ENCODE peak calls at places on chromosomes 12 and 14, in ten cellular contexts. One of them, this sample, is unnamed.

GRCh38 chr12:50314629-50315312 is 31.5 kb upstream of the LIMA1 start:
- DNase-seq in left ventricle myocardium inferior: no peak
- DNase-seq in cardiac muscle cell: peak; percentile 54
- DNase-seq in stomach: no peak
- DNase-seq in iPS DF 6.9: peak; percentile 35
- DNase-seq in brain microvascular endothelial cell: peak; percentile 53
- DNase-seq in tibial nerve: no peak
- DNase-seq in thyroid gland: no peak
- DNase-seq in dorsolateral prefrontal cortex: no peak
- DNase-seq in gastrocnemius medialis: no peak
- DNase-seq in this sample: no peak

GRCh38 chr12:22437031-22437806 is 102.7 kb upstream of the ST8SIA1 start:
- DNase-seq in left ventricle myocardium inferior: no peak
- DNase-seq in cardiac muscle cell: no peak
- DNase-seq in stomach: no peak
- DNase-seq in iPS DF 6.9: no peak
- DNase-seq in brain microvascular endothelial cell: no peak
- DNase-seq in tibial nerve: no peak
- DNase-seq in thyroid gland: no peak
- DNase-seq in dorsolateral prefrontal cortex: no peak
- DNase-seq in gastrocnemius medialis: no peak
- DNase-seq in this sample: no peak

GRCh38 chr12:92424338-92424737 is 278.5 kb upstream of the PLEKHG7 start:
- DNase-seq in left ventricle myocardium inferior: no peak
- DNase-seq in cardiac muscle cell: no peak
- DNase-seq in stomach: no peak
- DNase-seq in iPS DF 6.9: peak; percentile 29
- DNase-seq in brain microvascular endothelial cell: peak; percentile 51
- DNase-seq in tibial nerve: no peak
- DNase-seq in thyroid gland: no peak
- DNase-seq in dorsolateral prefrontal cortex: no peak
- DNase-seq in gastrocnemius medialis: no peak
- DNase-seq in this sample: no peak

GRCh38 chr14:49594347-49595089 is 4.2 kb upstream of the LRR1 start:
- DNase-seq in left ventricle myocardium inferior: no peak
- DNase-seq in cardiac muscle cell: peak; percentile 80
- DNase-seq in stomach: no peak
- DNase-seq in iPS DF 6.9: no peak
- DNase-seq in brain microvascular endothelial cell: peak; percentile 81
- DNase-seq in tibial nerve: no peak
- DNase-seq in thyroid gland: peak; percentile 25
- DNase-seq in dorsolateral prefrontal cortex: no peak
- DNase-seq in gastrocnemius medialis: no peak
- DNase-seq in this sample: no peak

GRCh38 chr12:124567673-124568373 is 411 bp upstream of the NCOR2 start:
- DNase-seq in left ventricle myocardium inferior: peak; percentile 97
- DNase-seq in cardiac muscle cell: peak; percentile 89
- DNase-seq in stomach: peak; percentile 93
- DNase-seq in iPS DF 6.9: no peak
- DNase-seq in brain microvascular endothelial cell: peak; percentile 74
- DNase-seq in tibial nerve: peak; percentile 93
- DNase-seq in thyroid gland: peak; percentile 95
- DNase-seq in dorsolateral prefrontal cortex: peak; percentile 92
- DNase-seq in gastrocnemius medialis: peak; percentile 86
- DNase-seq in this sample: peak; percentile 94

GRCh38 chr12:128729628-128730121 is 94.1 kb downstream of the SLC15A4 start:
- DNase-seq in left ventricle myocardium inferior: no peak
- DNase-seq in cardiac muscle cell: no peak
- DNase-seq in stomach: no peak
- DNase-seq in iPS DF 6.9: no peak
- DNase-seq in brain microvascular endothelial cell: no peak
- DNase-seq in tibial nerve: no peak
- DNase-seq in thyroid gland: no peak
- DNase-seq in dorsolateral prefrontal cortex: no peak
- DNase-seq in gastrocnemius medialis: no peak
- DNase-seq in this sample: no peak

GRCh38 chr12:110741371-110741770 is 1.3 kb downstream of the PPP1CC start:
- DNase-seq in left ventricle myocardium inferior: no peak
- DNase-seq in cardiac muscle cell: no peak
- DNase-seq in stomach: no peak
- DNase-seq in iPS DF 6.9: no peak
- DNase-seq in brain microvascular endothelial cell: no peak
- DNase-seq in tibial nerve: no peak
- DNase-seq in thyroid gland: no peak
- DNase-seq in dorsolateral prefrontal cortex: no peak
- DNase-seq in gastrocnemius medialis: no peak
- DNase-seq in this sample: no peak

GRCh38 chr14:91392623-91393303 is 24.9 kb downstream of the CCDC88C start:
- DNase-seq in left ventricle myocardium inferior: no peak
- DNase-seq in cardiac muscle cell: no peak
- DNase-seq in stomach: no peak
- DNase-seq in iPS DF 6.9: no peak
- DNase-seq in brain microvascular endothelial cell: no peak
- DNase-seq in tibial nerve: no peak
- DNase-seq in thyroid gland: no peak
- DNase-seq in dorsolateral prefrontal cortex: no peak
- DNase-seq in gastrocnemius medialis: no peak
- DNase-seq in this sample: no peak

GRCh38 chr12:123971770-123972447 is 722 bp downstream of the CCDC92 start:
- DNase-seq in left ventricle myocardium inferior: peak; percentile 21
- DNase-seq in cardiac muscle cell: peak; percentile 64
- DNase-seq in stomach: peak; percentile 38
- DNase-seq in iPS DF 6.9: peak; percentile 88
- DNase-seq in brain microvascular endothelial cell: no peak
- DNase-seq in tibial nerve: no peak
- DNase-seq in thyroid gland: peak; percentile 58
- DNase-seq in dorsolateral prefrontal cortex: peak; percentile 35
- DNase-seq in gastrocnemius medialis: peak; percentile 14
- DNase-seq in this sample: peak; percentile 72

GRCh38 chr12:122282066-122282465 is 15.8 kb upstream of the VPS33A start:
- DNase-seq in left ventricle myocardium inferior: no peak
- DNase-seq in cardiac muscle cell: no peak
- DNase-seq in stomach: no peak
- DNase-seq in iPS DF 6.9: no peak
- DNase-seq in brain microvascular endothelial cell: peak; percentile 52
- DNase-seq in tibial nerve: no peak
- DNase-seq in thyroid gland: no peak
- DNase-seq in dorsolateral prefrontal cortex: no peak
- DNase-seq in gastrocnemius medialis: peak; percentile 27
- DNase-seq in this sample: no peak

GRCh38 chr14:50823051-50823762 is 7.8 kb downstream of the NIN start:
- DNase-seq in left ventricle myocardium inferior: peak; percentile 28
- DNase-seq in cardiac muscle cell: no peak
- DNase-seq in stomach: no peak
- DNase-seq in iPS DF 6.9: no peak
- DNase-seq in brain microvascular endothelial cell: peak; percentile 30
- DNase-seq in tibial nerve: no peak
- DNase-seq in thyroid gland: no peak
- DNase-seq in dorsolateral prefrontal cortex: no peak
- DNase-seq in gastrocnemius medialis: peak; percentile 38
- DNase-seq in this sample: no peak

GRCh38 chr12:117000316-117000715 is 89.6 kb downstream of the FBXW8 start:
- DNase-seq in left ventricle myocardium inferior: no peak
- DNase-seq in cardiac muscle cell: no peak
- DNase-seq in stomach: no peak
- DNase-seq in iPS DF 6.9: no peak
- DNase-seq in brain microvascular endothelial cell: no peak
- DNase-seq in tibial nerve: no peak
- DNase-seq in thyroid gland: no peak
- DNase-seq in dorsolateral prefrontal cortex: no peak
- DNase-seq in gastrocnemius medialis: no peak
- DNase-seq in this sample: no peak

GRCh38 chr14:36773558-36773957 is 111.9 kb downstream of the PAX9 start:
- DNase-seq in left ventricle myocardium inferior: no peak
- DNase-seq in cardiac muscle cell: no peak
- DNase-seq in stomach: no peak
- DNase-seq in iPS DF 6.9: no peak
- DNase-seq in brain microvascular endothelial cell: peak; percentile 36
- DNase-seq in tibial nerve: no peak
- DNase-seq in thyroid gland: no peak
- DNase-seq in dorsolateral prefrontal cortex: no peak
- DNase-seq in gastrocnemius medialis: no peak
- DNase-seq in this sample: no peak

DNA sequence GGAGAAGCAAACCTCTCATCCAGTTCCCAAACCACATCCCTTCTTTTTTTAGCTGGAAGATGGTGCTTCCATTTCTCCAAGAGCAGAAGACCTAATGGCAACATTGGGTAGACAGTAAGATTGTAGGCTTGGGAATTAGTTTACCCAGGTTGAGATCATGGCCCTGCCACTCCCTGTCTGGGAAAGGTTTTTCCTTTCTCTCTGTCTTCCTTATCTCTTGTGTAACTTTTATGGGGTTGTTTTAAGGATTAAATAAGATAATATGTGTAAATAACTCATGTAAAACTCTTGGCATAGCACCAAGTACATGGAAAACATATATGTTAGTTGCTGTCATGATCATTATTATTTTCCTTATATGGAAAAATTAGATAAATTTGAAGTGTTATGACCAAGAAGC is 23.2 kb upstream of the PSMA6 start:
- DNase-seq in left ventricle myocardium inferior: no peak
- DNase-seq in cardiac muscle cell: no peak
- DNase-seq in stomach: no peak
- DNase-seq in iPS DF 6.9: no peak
- DNase-seq in brain microvascular endothelial cell: no peak
- DNase-seq in tibial nerve: no peak
- DNase-seq in thyroid gland: no peak
- DNase-seq in dorsolateral prefrontal cortex: no peak
- DNase-seq in gastrocnemius medialis: no peak
- DNase-seq in this sample: no peak
- H3K27ac ChIP-seq in left ventricle myocardium inferior: no peak overlapping the region
- H3K27ac ChIP-seq in cardiac muscle cell: no peak overlapping the region
- H3K27ac ChIP-seq in stomach: no peak overlapping the region
- H3K27ac ChIP-seq in iPS DF 6.9: no peak overlapping the region
- H3K27ac ChIP-seq in brain microvascular endothelial cell: no peak overlapping the region
- H3K27ac ChIP-seq in tibial nerve: no peak overlapping the region
- H3K27ac ChIP-seq in thyroid gland: no peak overlapping the region
- H3K27ac ChIP-seq in dorsolateral prefrontal cortex: no peak overlapping the region
- H3K27ac ChIP-seq in gastrocnemius medialis: no peak overlapping the region
- H3K27ac ChIP-seq in this sample: no peak overlapping the region

DNA sequence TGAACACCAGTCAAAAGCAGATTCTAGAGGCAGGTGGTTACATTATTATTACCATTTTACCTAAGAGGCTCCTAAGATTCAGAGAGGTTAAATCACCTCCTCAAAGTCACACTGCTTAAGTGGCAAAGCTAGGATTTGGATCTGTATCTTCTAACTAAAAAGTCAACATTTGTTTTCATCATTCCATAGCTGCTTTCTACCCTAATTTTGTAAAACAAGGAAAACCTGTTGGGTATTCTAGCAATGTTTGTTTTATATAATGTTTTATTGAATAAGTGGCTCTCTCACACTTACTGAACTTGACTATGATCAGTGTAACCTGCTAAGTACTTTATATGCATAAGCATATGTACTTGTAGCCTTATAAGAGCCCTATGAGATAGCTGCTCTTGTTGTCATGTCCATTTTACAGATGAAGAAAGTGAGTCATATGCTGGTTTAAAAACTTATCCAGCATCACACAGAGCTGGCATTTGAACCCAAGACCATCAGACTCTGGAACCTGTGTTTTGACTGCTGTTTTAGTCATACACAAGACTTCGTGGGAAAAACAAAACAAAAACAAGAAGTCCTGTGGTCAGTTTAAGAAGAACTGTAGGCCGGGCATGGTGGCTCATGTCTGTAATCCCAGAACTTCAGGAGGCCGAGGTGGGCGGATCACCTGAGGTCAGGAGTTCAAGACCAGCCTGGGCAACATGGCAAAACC is 31.7 kb upstream of the EVL start:
- DNase-seq in left ventricle myocardium inferior: no peak
- DNase-seq in cardiac muscle cell: no peak
- DNase-seq in stomach: no peak
- DNase-seq in iPS DF 6.9: no peak
- DNase-seq in brain microvascular endothelial cell: no peak
- DNase-seq in tibial nerve: no peak
- DNase-seq in thyroid gland: no peak
- DNase-seq in dorsolateral prefrontal cortex: no peak
- DNase-seq in gastrocnemius medialis: no peak
- DNase-seq in this sample: no peak
- H3K27ac ChIP-seq in left ventricle myocardium inferior: no peak overlapping the region
- H3K27ac ChIP-seq in cardiac muscle cell: no peak overlapping the region
- H3K27ac ChIP-seq in stomach: no peak overlapping the region
- H3K27ac ChIP-seq in iPS DF 6.9: no peak overlapping the region
- H3K27ac ChIP-seq in brain microvascular endothelial cell: no peak overlapping the region
- H3K27ac ChIP-seq in tibial nerve: no peak overlapping the region
- H3K27ac ChIP-seq in thyroid gland: no peak overlapping the region
- H3K27ac ChIP-seq in dorsolateral prefrontal cortex: no peak overlapping the region
- H3K27ac ChIP-seq in gastrocnemius medialis: no peak overlapping the region
- H3K27ac ChIP-seq in this sample: no peak overlapping the region

DNA sequence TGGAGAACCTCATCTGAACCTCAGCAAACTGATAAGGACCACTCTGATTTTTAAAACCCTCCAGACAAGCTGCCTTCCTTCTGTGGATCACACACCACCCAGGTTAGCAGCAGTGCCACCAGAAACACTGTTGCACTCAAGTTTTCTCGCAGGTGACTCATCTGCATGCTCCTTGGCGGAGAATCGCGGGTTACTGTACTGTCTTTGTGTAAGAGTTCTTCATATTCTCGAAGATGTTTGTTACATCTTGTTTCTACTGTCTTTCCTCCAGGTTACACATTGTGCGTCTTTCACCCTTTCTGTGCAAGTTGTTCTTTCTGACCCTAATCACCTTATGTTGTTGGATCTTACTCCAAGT is 331.2 kb downstream of the CACNA1C start:
- DNase-seq in left ventricle myocardium inferior: no peak
- DNase-seq in cardiac muscle cell: no peak
- DNase-seq in stomach: no peak
- DNase-seq in iPS DF 6.9: no peak
- DNase-seq in brain microvascular endothelial cell: no peak
- DNase-seq in tibial nerve: no peak
- DNase-seq in thyroid gland: no peak
- DNase-seq in dorsolateral prefrontal cortex: no peak
- DNase-seq in gastrocnemius medialis: no peak
- DNase-seq in this sample: no peak
- H3K27ac ChIP-seq in left ventricle myocardium inferior: peak overlapping the region; percentile 75
- H3K27ac ChIP-seq in cardiac muscle cell: no peak overlapping the region
- H3K27ac ChIP-seq in stomach: peak overlapping the region; percentile 36
- H3K27ac ChIP-seq in iPS DF 6.9: no peak overlapping the region
- H3K27ac ChIP-seq in brain microvascular endothelial cell: no peak overlapping the region
- H3K27ac ChIP-seq in tibial nerve: peak overlapping the region; percentile 68
- H3K27ac ChIP-seq in thyroid gland: no peak overlapping the region
- H3K27ac ChIP-seq in dorsolateral prefrontal cortex: no peak overlapping the region
- H3K27ac ChIP-seq in gastrocnemius medialis: no peak overlapping the region
- H3K27ac ChIP-seq in this sample: peak overlapping the region; percentile 17

DNA sequence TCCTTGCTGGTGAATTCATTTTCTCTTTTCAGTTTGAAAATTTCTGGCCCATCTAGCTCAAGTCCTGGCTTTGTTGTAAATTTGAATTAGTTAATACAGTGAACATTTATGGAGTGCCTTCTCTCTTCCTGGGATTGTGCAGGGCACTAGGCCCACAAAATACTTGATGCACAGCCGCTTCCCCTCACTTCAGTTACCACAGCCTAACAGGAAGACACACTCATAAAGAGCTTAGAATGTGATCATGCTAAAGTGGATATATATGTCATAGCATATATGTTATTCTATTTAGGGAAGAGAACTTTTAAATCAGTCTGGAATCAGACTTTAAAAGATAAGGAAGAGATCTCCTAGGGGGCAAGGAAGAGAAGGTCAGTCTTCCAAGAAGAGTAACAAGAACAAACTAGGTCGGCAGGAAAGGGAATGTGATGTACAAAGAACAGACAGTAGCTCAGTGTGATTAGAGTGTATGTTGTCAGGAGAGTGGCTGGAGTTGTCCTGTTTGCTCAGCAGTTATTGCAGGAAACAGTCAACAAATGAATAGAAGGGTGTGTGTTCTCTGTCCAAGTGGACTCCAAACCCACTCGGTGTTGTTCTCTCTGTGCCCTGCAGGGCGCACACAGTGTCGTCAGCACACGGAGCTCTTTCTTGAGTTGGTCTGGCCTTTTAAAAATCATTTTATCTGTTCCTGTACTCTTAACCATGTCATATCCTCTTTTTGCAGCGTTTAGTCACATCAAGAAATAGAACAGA is 74.4 kb downstream of the DAAM1 start:
- DNase-seq in left ventricle myocardium inferior: no peak
- DNase-seq in cardiac muscle cell: no peak
- DNase-seq in stomach: no peak
- DNase-seq in iPS DF 6.9: no peak
- DNase-seq in brain microvascular endothelial cell: no peak
- DNase-seq in tibial nerve: no peak
- DNase-seq in thyroid gland: no peak
- DNase-seq in dorsolateral prefrontal cortex: no peak
- DNase-seq in gastrocnemius medialis: no peak
- DNase-seq in this sample: no peak
- H3K27ac ChIP-seq in left ventricle myocardium inferior: peak overlapping the region; percentile 61
- H3K27ac ChIP-seq in cardiac muscle cell: no peak overlapping the region
- H3K27ac ChIP-seq in stomach: no peak overlapping the region
- H3K27ac ChIP-seq in iPS DF 6.9: no peak overlapping the region
- H3K27ac ChIP-seq in brain microvascular endothelial cell: no peak overlapping the region
- H3K27ac ChIP-seq in tibial nerve: peak overlapping the region; percentile 39
- H3K27ac ChIP-seq in thyroid gland: no peak overlapping the region
- H3K27ac ChIP-seq in dorsolateral prefrontal cortex: no peak overlapping the region
- H3K27ac ChIP-seq in gastrocnemius medialis: no peak overlapping the region
- H3K27ac ChIP-seq in this sample: no peak overlapping the region